ENCODE peak calls at places on chromosomes 4 and X, in ten cellular contexts. One of them, this sample, is unnamed.

GRCh38 chr4:170227928-170228327 is 138.2 kb upstream of the AADAT start:
- DNase-seq in mucosa of descending colon: no peak
- DNase-seq in activated naive CD8-positive, alpha-beta T cell treated with anti-CD3 and anti-CD28 coated beads, Interleukin-2, amount 50 U/mL, for 24 hours: no peak
- DNase-seq in fibroblast of lung: no peak
- DNase-seq in HCT116: no peak
- DNase-seq in foreskin fibroblast: no peak
- DNase-seq in cardiac fibroblast: no peak
- DNase-seq in NCI-H526 treated with DMSO at 0.1 percent for 48 hours: no peak
- DNase-seq in activated CD4-positive, alpha-beta T cell treated with anti-CD3 and anti-CD28 coated beads for 24 hours: no peak
- DNase-seq in IMR-90: no peak
- DNase-seq in this sample: no peak

GRCh38 chr4:66927937-66928336 is 617.4 kb downstream of the CENPC start:
- DNase-seq in mucosa of descending colon: no peak
- DNase-seq in activated naive CD8-positive, alpha-beta T cell treated with anti-CD3 and anti-CD28 coated beads, Interleukin-2, amount 50 U/mL, for 24 hours: no peak
- DNase-seq in fibroblast of lung: peak
- DNase-seq in HCT116: no peak
- DNase-seq in foreskin fibroblast: no peak
- DNase-seq in cardiac fibroblast: no peak
- DNase-seq in NCI-H526 treated with DMSO at 0.1 percent for 48 hours: no peak
- DNase-seq in activated CD4-positive, alpha-beta T cell treated with anti-CD3 and anti-CD28 coated beads for 24 hours: no peak
- DNase-seq in IMR-90: no peak
- DNase-seq in this sample: no peak

GRCh38 chrX:56232221-56233082 is at the start of gene KLF8:
- DNase-seq in mucosa of descending colon: peak
- DNase-seq in activated naive CD8-positive, alpha-beta T cell treated with anti-CD3 and anti-CD28 coated beads, Interleukin-2, amount 50 U/mL, for 24 hours: peak
- DNase-seq in fibroblast of lung: no peak
- DNase-seq in HCT116: peak
- DNase-seq in foreskin fibroblast: peak
- DNase-seq in cardiac fibroblast: no peak
- DNase-seq in NCI-H526 treated with DMSO at 0.1 percent for 48 hours: no peak
- DNase-seq in activated CD4-positive, alpha-beta T cell treated with anti-CD3 and anti-CD28 coated beads for 24 hours: peak
- DNase-seq in IMR-90: no peak
- DNase-seq in this sample: no peak

GRCh38 chrX:13666836-13667235 is 13.9 kb downstream of the TCEANC start:
- DNase-seq in mucosa of descending colon: no peak
- DNase-seq in activated naive CD8-positive, alpha-beta T cell treated with anti-CD3 and anti-CD28 coated beads, Interleukin-2, amount 50 U/mL, for 24 hours: no peak
- DNase-seq in fibroblast of lung: no peak
- DNase-seq in HCT116: no peak
- DNase-seq in foreskin fibroblast: no peak
- DNase-seq in cardiac fibroblast: peak
- DNase-seq in NCI-H526 treated with DMSO at 0.1 percent for 48 hours: no peak
- DNase-seq in activated CD4-positive, alpha-beta T cell treated with anti-CD3 and anti-CD28 coated beads for 24 hours: no peak
- DNase-seq in IMR-90: no peak
- DNase-seq in this sample: no peak

GRCh38 chrX:22124098-22124497 is 92.0 kb downstream of the PHEX start:
- DNase-seq in mucosa of descending colon: no peak
- DNase-seq in activated naive CD8-positive, alpha-beta T cell treated with anti-CD3 and anti-CD28 coated beads, Interleukin-2, amount 50 U/mL, for 24 hours: no peak
- DNase-seq in fibroblast of lung: no peak
- DNase-seq in HCT116: no peak
- DNase-seq in foreskin fibroblast: no peak
- DNase-seq in cardiac fibroblast: no peak
- DNase-seq in NCI-H526 treated with DMSO at 0.1 percent for 48 hours: no peak
- DNase-seq in activated CD4-positive, alpha-beta T cell treated with anti-CD3 and anti-CD28 coated beads for 24 hours: no peak
- DNase-seq in IMR-90: no peak
- DNase-seq in this sample: no peak

GRCh38 chr4:52657630-52658501 is 1.2 kb downstream of the USP46 start:
- DNase-seq in mucosa of descending colon: peak
- DNase-seq in activated naive CD8-positive, alpha-beta T cell treated with anti-CD3 and anti-CD28 coated beads, Interleukin-2, amount 50 U/mL, for 24 hours: no peak
- DNase-seq in fibroblast of lung: peak
- DNase-seq in HCT116: peak
- DNase-seq in foreskin fibroblast: peak
- DNase-seq in cardiac fibroblast: peak
- DNase-seq in NCI-H526 treated with DMSO at 0.1 percent for 48 hours: no peak
- DNase-seq in activated CD4-positive, alpha-beta T cell treated with anti-CD3 and anti-CD28 coated beads for 24 hours: no peak
- DNase-seq in IMR-90: peak
- DNase-seq in this sample: peak

GRCh38 chr4:142150483-142150882 is 514.1 kb downstream of the IL15 start:
- DNase-seq in mucosa of descending colon: no peak
- DNase-seq in activated naive CD8-positive, alpha-beta T cell treated with anti-CD3 and anti-CD28 coated beads, Interleukin-2, amount 50 U/mL, for 24 hours: no peak
- DNase-seq in fibroblast of lung: no peak
- DNase-seq in HCT116: no peak
- DNase-seq in foreskin fibroblast: no peak
- DNase-seq in cardiac fibroblast: no peak
- DNase-seq in NCI-H526 treated with DMSO at 0.1 percent for 48 hours: no peak
- DNase-seq in activated CD4-positive, alpha-beta T cell treated with anti-CD3 and anti-CD28 coated beads for 24 hours: no peak
- DNase-seq in IMR-90: no peak
- DNase-seq in this sample: no peak

GRCh38 chr4:22678851-22679517 is 13.8 kb upstream of the GBA3 start:
- DNase-seq in mucosa of descending colon: no peak
- DNase-seq in activated naive CD8-positive, alpha-beta T cell treated with anti-CD3 and anti-CD28 coated beads, Interleukin-2, amount 50 U/mL, for 24 hours: no peak
- DNase-seq in fibroblast of lung: peak
- DNase-seq in HCT116: no peak
- DNase-seq in foreskin fibroblast: no peak
- DNase-seq in cardiac fibroblast: no peak
- DNase-seq in NCI-H526 treated with DMSO at 0.1 percent for 48 hours: no peak
- DNase-seq in activated CD4-positive, alpha-beta T cell treated with anti-CD3 and anti-CD28 coated beads for 24 hours: no peak
- DNase-seq in IMR-90: no peak
- DNase-seq in this sample: no peak

GRCh38 chrX:112746812-112747630 is 67.3 kb upstream of the LHFPL1 start:
- DNase-seq in mucosa of descending colon: no peak
- DNase-seq in activated naive CD8-positive, alpha-beta T cell treated with anti-CD3 and anti-CD28 coated beads, Interleukin-2, amount 50 U/mL, for 24 hours: no peak
- DNase-seq in fibroblast of lung: peak
- DNase-seq in HCT116: no peak
- DNase-seq in foreskin fibroblast: no peak
- DNase-seq in cardiac fibroblast: peak
- DNase-seq in NCI-H526 treated with DMSO at 0.1 percent for 48 hours: no peak
- DNase-seq in activated CD4-positive, alpha-beta T cell treated with anti-CD3 and anti-CD28 coated beads for 24 hours: no peak
- DNase-seq in IMR-90: peak
- DNase-seq in this sample: no peak

GRCh38 chr4:150769845-150770244 is 187.9 kb downstream of the MAB21L2 start:
- DNase-seq in mucosa of descending colon: no peak
- DNase-seq in activated naive CD8-positive, alpha-beta T cell treated with anti-CD3 and anti-CD28 coated beads, Interleukin-2, amount 50 U/mL, for 24 hours: no peak
- DNase-seq in fibroblast of lung: peak
- DNase-seq in HCT116: peak
- DNase-seq in foreskin fibroblast: peak
- DNase-seq in cardiac fibroblast: no peak
- DNase-seq in NCI-H526 treated with DMSO at 0.1 percent for 48 hours: no peak
- DNase-seq in activated CD4-positive, alpha-beta T cell treated with anti-CD3 and anti-CD28 coated beads for 24 hours: no peak
- DNase-seq in IMR-90: no peak
- DNase-seq in this sample: peak

GRCh38 chr4:94636004-94636403 is 121.8 kb upstream of the BMPR1B start:
- DNase-seq in mucosa of descending colon: no peak
- DNase-seq in activated naive CD8-positive, alpha-beta T cell treated with anti-CD3 and anti-CD28 coated beads, Interleukin-2, amount 50 U/mL, for 24 hours: no peak
- DNase-seq in fibroblast of lung: peak
- DNase-seq in HCT116: no peak
- DNase-seq in foreskin fibroblast: peak
- DNase-seq in cardiac fibroblast: peak
- DNase-seq in NCI-H526 treated with DMSO at 0.1 percent for 48 hours: no peak
- DNase-seq in activated CD4-positive, alpha-beta T cell treated with anti-CD3 and anti-CD28 coated beads for 24 hours: no peak
- DNase-seq in IMR-90: peak
- DNase-seq in this sample: no peak

GRCh38 chrX:78123190-78123589 is 16.3 kb downstream of the TAF9B start:
- DNase-seq in mucosa of descending colon: no peak
- DNase-seq in activated naive CD8-positive, alpha-beta T cell treated with anti-CD3 and anti-CD28 coated beads, Interleukin-2, amount 50 U/mL, for 24 hours: peak
- DNase-seq in fibroblast of lung: peak
- DNase-seq in HCT116: no peak
- DNase-seq in foreskin fibroblast: peak
- DNase-seq in cardiac fibroblast: no peak
- DNase-seq in NCI-H526 treated with DMSO at 0.1 percent for 48 hours: no peak
- DNase-seq in activated CD4-positive, alpha-beta T cell treated with anti-CD3 and anti-CD28 coated beads for 24 hours: no peak
- DNase-seq in IMR-90: peak
- DNase-seq in this sample: peak

GRCh38 chr4:96326846-96327245 is 487.0 kb downstream of the PDHA2 start:
- DNase-seq in mucosa of descending colon: no peak
- DNase-seq in activated naive CD8-positive, alpha-beta T cell treated with anti-CD3 and anti-CD28 coated beads, Interleukin-2, amount 50 U/mL, for 24 hours: no peak
- DNase-seq in fibroblast of lung: no peak
- DNase-seq in HCT116: no peak
- DNase-seq in foreskin fibroblast: no peak
- DNase-seq in cardiac fibroblast: no peak
- DNase-seq in NCI-H526 treated with DMSO at 0.1 percent for 48 hours: no peak
- DNase-seq in activated CD4-positive, alpha-beta T cell treated with anti-CD3 and anti-CD28 coated beads for 24 hours: no peak
- DNase-seq in IMR-90: no peak
- DNase-seq in this sample: no peak

GRCh38 chrX:56233682-56234081 is 1.5 kb downstream of the KLF8 start:
- DNase-seq in mucosa of descending colon: peak
- DNase-seq in activated naive CD8-positive, alpha-beta T cell treated with anti-CD3 and anti-CD28 coated beads, Interleukin-2, amount 50 U/mL, for 24 hours: peak
- DNase-seq in fibroblast of lung: peak
- DNase-seq in HCT116: peak
- DNase-seq in foreskin fibroblast: peak
- DNase-seq in cardiac fibroblast: peak
- DNase-seq in NCI-H526 treated with DMSO at 0.1 percent for 48 hours: no peak
- DNase-seq in activated CD4-positive, alpha-beta T cell treated with anti-CD3 and anti-CD28 coated beads for 24 hours: no peak
- DNase-seq in IMR-90: no peak
- DNase-seq in this sample: no peak

GRCh38 chr4:13524504-13525243 is 19.6 kb downstream of the NKX3-2 start:
- DNase-seq in mucosa of descending colon: no peak
- DNase-seq in activated naive CD8-positive, alpha-beta T cell treated with anti-CD3 and anti-CD28 coated beads, Interleukin-2, amount 50 U/mL, for 24 hours: no peak
- DNase-seq in fibroblast of lung: peak
- DNase-seq in HCT116: no peak
- DNase-seq in foreskin fibroblast: peak
- DNase-seq in cardiac fibroblast: peak
- DNase-seq in NCI-H526 treated with DMSO at 0.1 percent for 48 hours: no peak
- DNase-seq in activated CD4-positive, alpha-beta T cell treated with anti-CD3 and anti-CD28 coated beads for 24 hours: no peak
- DNase-seq in IMR-90: peak
- DNase-seq in this sample: peak

GRCh38 chr4:168757500-168757899 is 252.6 kb downstream of the CBR4 start:
- DNase-seq in mucosa of descending colon: no peak
- DNase-seq in activated naive CD8-positive, alpha-beta T cell treated with anti-CD3 and anti-CD28 coated beads, Interleukin-2, amount 50 U/mL, for 24 hours: no peak
- DNase-seq in fibroblast of lung: no peak
- DNase-seq in HCT116: no peak
- DNase-seq in foreskin fibroblast: no peak
- DNase-seq in cardiac fibroblast: no peak
- DNase-seq in NCI-H526 treated with DMSO at 0.1 percent for 48 hours: no peak
- DNase-seq in activated CD4-positive, alpha-beta T cell treated with anti-CD3 and anti-CD28 coated beads for 24 hours: no peak
- DNase-seq in IMR-90: no peak
- DNase-seq in this sample: no peak

GRCh38 chr4:66693694-66694093 is 851.6 kb downstream of the CENPC start:
- DNase-seq in mucosa of descending colon: no peak
- DNase-seq in activated naive CD8-positive, alpha-beta T cell treated with anti-CD3 and anti-CD28 coated beads, Interleukin-2, amount 50 U/mL, for 24 hours: no peak
- DNase-seq in fibroblast of lung: peak
- DNase-seq in HCT116: no peak
- DNase-seq in foreskin fibroblast: no peak
- DNase-seq in cardiac fibroblast: peak
- DNase-seq in NCI-H526 treated with DMSO at 0.1 percent for 48 hours: no peak
- DNase-seq in activated CD4-positive, alpha-beta T cell treated with anti-CD3 and anti-CD28 coated beads for 24 hours: no peak
- DNase-seq in IMR-90: no peak
- DNase-seq in this sample: no peak

GRCh38 chrX:94751611-94752010 is 1077.6 kb downstream of the FAM133A start:
- DNase-seq in mucosa of descending colon: no peak
- DNase-seq in activated naive CD8-positive, alpha-beta T cell treated with anti-CD3 and anti-CD28 coated beads, Interleukin-2, amount 50 U/mL, for 24 hours: no peak
- DNase-seq in fibroblast of lung: no peak
- DNase-seq in HCT116: no peak
- DNase-seq in foreskin fibroblast: no peak
- DNase-seq in cardiac fibroblast: no peak
- DNase-seq in NCI-H526 treated with DMSO at 0.1 percent for 48 hours: no peak
- DNase-seq in activated CD4-positive, alpha-beta T cell treated with anti-CD3 and anti-CD28 coated beads for 24 hours: no peak
- DNase-seq in IMR-90: no peak
- DNase-seq in this sample: no peak

GRCh38 chrX:137896123-137896522 is 330.2 kb downstream of the ZIC3 start:
- DNase-seq in mucosa of descending colon: no peak
- DNase-seq in activated naive CD8-positive, alpha-beta T cell treated with anti-CD3 and anti-CD28 coated beads, Interleukin-2, amount 50 U/mL, for 24 hours: no peak
- DNase-seq in fibroblast of lung: no peak
- DNase-seq in HCT116: no peak
- DNase-seq in foreskin fibroblast: no peak
- DNase-seq in cardiac fibroblast: no peak
- DNase-seq in NCI-H526 treated with DMSO at 0.1 percent for 48 hours: no peak
- DNase-seq in activated CD4-positive, alpha-beta T cell treated with anti-CD3 and anti-CD28 coated beads for 24 hours: no peak
- DNase-seq in IMR-90: no peak
- DNase-seq in this sample: no peak

GRCh38 chr4:5391492-5391891 is 316.9 kb downstream of the EVC2 start:
- DNase-seq in mucosa of descending colon: no peak
- DNase-seq in activated naive CD8-positive, alpha-beta T cell treated with anti-CD3 and anti-CD28 coated beads, Interleukin-2, amount 50 U/mL, for 24 hours: no peak
- DNase-seq in fibroblast of lung: no peak
- DNase-seq in HCT116: no peak
- DNase-seq in foreskin fibroblast: no peak
- DNase-seq in cardiac fibroblast: no peak
- DNase-seq in NCI-H526 treated with DMSO at 0.1 percent for 48 hours: no peak
- DNase-seq in activated CD4-positive, alpha-beta T cell treated with anti-CD3 and anti-CD28 coated beads for 24 hours: no peak
- DNase-seq in IMR-90: no peak
- DNase-seq in this sample: peak